ENCODE peak calls at places on chromosomes 11 and 22, in four cellular contexts. Y is HuH-7, C is fibroblast of villous mesenchyme, H is GM23338. A is an unnamed sample.

GRCh38 chr22:28829358-28830181 is 29.2 kb upstream of the XBP1 start:
- DNase-seq in Y (peak), C (peak), H (peak), A (peak)

GRCh38 chr11:70183483-70184176 is 19.5 kb upstream of the FADD start:
- DNase-seq in Y (no peak), C (no peak), H (no peak), A (no peak)

GRCh38 chr11:79390923-79391322 is 49.9 kb downstream of the TENM4 start:
- DNase-seq in Y (no peak), C (no peak), H (no peak), A (no peak)

GRCh38 chr11:113372317-113372716 is 15.3 kb upstream of the ANKK1 start:
- DNase-seq in Y (no peak), C (no peak), H (no peak), A (no peak)

GRCh38 chr11:126140932-126141291 is 70.5 kb downstream of the RPUSD4 start:
- DNase-seq in Y (no peak), C (peak), H (no peak), A (no peak)

GRCh38 chr22:17786435-17787158 is 12.3 kb upstream of the BID start:
- DNase-seq in Y (no peak), C (peak), H (peak), A (peak)

GRCh38 chr11:64036081-64037026 is 623 bp downstream of the FLRT1 start:
- DNase-seq in Y (no peak), C (peak), H (peak), A (peak)

GRCh38 chr11:10150800-10151199 is 143.2 kb downstream of the SBF2 start:
- DNase-seq in Y (no peak), C (no peak), H (no peak), A (no peak)

A was measured in iPS-NIHi11.